ENCODE peak calls at places on chromosomes 1 and 21, in seven cellular contexts. One of them, this sample, is unnamed.
A peak's percentile ranks its signal among the peaks of the same experiment; 100 is the strongest.

GRCh38 chr1:47763456-47764171 is 233.6 kb downstream of the TRABD2B start:
- DNase-seq in endothelial cell: no peak
- DNase-seq in uterus: no peak
- DNase-seq in choroid plexus epithelial cell: peak; percentile 58
- DNase-seq in brain microvascular endothelial cell: peak; percentile 13
- DNase-seq in body of pancreas: no peak
- DNase-seq in GM12865: no peak
- DNase-seq in this sample: no peak

GRCh38 chr1:76075877-76076276 is 1.3 kb downstream of the ST6GALNAC3 start:
- DNase-seq in endothelial cell: no peak
- DNase-seq in uterus: no peak
- DNase-seq in choroid plexus epithelial cell: peak; percentile 57
- DNase-seq in brain microvascular endothelial cell: no peak
- DNase-seq in body of pancreas: no peak
- DNase-seq in GM12865: peak; percentile 21
- DNase-seq in this sample: peak; percentile 29

GRCh38 chr21:33402011-33402979 is 918 bp upstream of the IFNGR2 start:
- DNase-seq in endothelial cell: peak; percentile 20
- DNase-seq in uterus: peak; percentile 73
- DNase-seq in choroid plexus epithelial cell: peak; percentile 87
- DNase-seq in brain microvascular endothelial cell: peak; percentile 43
- DNase-seq in body of pancreas: peak; percentile 77
- DNase-seq in GM12865: peak; percentile 69
- DNase-seq in this sample: peak; percentile 83

GRCh38 chr1:234778215-234779159 is 168.5 kb upstream of the IRF2BP2 start:
- DNase-seq in endothelial cell: no peak
- DNase-seq in uterus: no peak
- DNase-seq in choroid plexus epithelial cell: no peak
- DNase-seq in brain microvascular endothelial cell: no peak
- DNase-seq in body of pancreas: no peak
- DNase-seq in GM12865: no peak
- DNase-seq in this sample: no peak

GRCh38 chr1:21313146-21313885 is 23.1 kb upstream of the ECE1 start:
- DNase-seq in endothelial cell: no peak
- DNase-seq in uterus: peak; percentile 81
- DNase-seq in choroid plexus epithelial cell: no peak
- DNase-seq in brain microvascular endothelial cell: no peak
- DNase-seq in body of pancreas: no peak
- DNase-seq in GM12865: no peak
- DNase-seq in this sample: peak; percentile 62

GRCh38 chr1:227893696-227894305 is 53.9 kb downstream of the WNT9A start:
- DNase-seq in endothelial cell: peak; percentile 0
- DNase-seq in uterus: no peak
- DNase-seq in choroid plexus epithelial cell: no peak
- DNase-seq in brain microvascular endothelial cell: no peak
- DNase-seq in body of pancreas: peak; percentile 1
- DNase-seq in GM12865: no peak
- DNase-seq in this sample: no peak

GRCh38 chr21:33866851-33867250 is 48.8 kb downstream of the ATP5PO start:
- DNase-seq in endothelial cell: no peak
- DNase-seq in uterus: no peak
- DNase-seq in choroid plexus epithelial cell: no peak
- DNase-seq in brain microvascular endothelial cell: peak; percentile 12
- DNase-seq in body of pancreas: no peak
- DNase-seq in GM12865: no peak
- DNase-seq in this sample: peak; percentile 15

GRCh38 chr1:62573675-62574074 is 23.6 kb upstream of the ANGPTL3 start:
- DNase-seq in endothelial cell: no peak
- DNase-seq in uterus: no peak
- DNase-seq in choroid plexus epithelial cell: no peak
- DNase-seq in brain microvascular endothelial cell: no peak
- DNase-seq in body of pancreas: no peak
- DNase-seq in GM12865: no peak
- DNase-seq in this sample: no peak

GRCh38 chr1:246111570-246111969 is 395.5 kb downstream of the SMYD3 start:
- DNase-seq in endothelial cell: no peak
- DNase-seq in uterus: no peak
- DNase-seq in choroid plexus epithelial cell: no peak
- DNase-seq in brain microvascular endothelial cell: no peak
- DNase-seq in body of pancreas: no peak
- DNase-seq in GM12865: no peak
- DNase-seq in this sample: no peak

GRCh38 chr1:229689915-229690314 is 63.9 kb downstream of the URB2 start:
- DNase-seq in endothelial cell: no peak
- DNase-seq in uterus: no peak
- DNase-seq in choroid plexus epithelial cell: no peak
- DNase-seq in brain microvascular endothelial cell: no peak
- DNase-seq in body of pancreas: no peak
- DNase-seq in GM12865: no peak
- DNase-seq in this sample: no peak

GRCh38 chr1:42210421-42211133 is 46.0 kb upstream of the GUCA2A start:
- DNase-seq in endothelial cell: no peak
- DNase-seq in uterus: no peak
- DNase-seq in choroid plexus epithelial cell: no peak
- DNase-seq in brain microvascular endothelial cell: no peak
- DNase-seq in body of pancreas: no peak
- DNase-seq in GM12865: no peak
- DNase-seq in this sample: peak; percentile 76

GRCh38 chr1:171434717-171435346 is 50.5 kb upstream of the PRRC2C start:
- DNase-seq in endothelial cell: no peak
- DNase-seq in uterus: peak; percentile 36
- DNase-seq in choroid plexus epithelial cell: peak; percentile 87
- DNase-seq in brain microvascular endothelial cell: peak; percentile 74
- DNase-seq in body of pancreas: peak; percentile 51
- DNase-seq in GM12865: no peak
- DNase-seq in this sample: peak; percentile 89

GRCh38 chr1:41482906-41483895 is 1.3 kb downstream of the EDN2 start:
- DNase-seq in endothelial cell: no peak
- DNase-seq in uterus: no peak
- DNase-seq in choroid plexus epithelial cell: no peak
- DNase-seq in brain microvascular endothelial cell: no peak
- DNase-seq in body of pancreas: no peak
- DNase-seq in GM12865: no peak
- DNase-seq in this sample: no peak

GRCh38 chr1:218817747-218818146 is 355.9 kb upstream of the LYPLAL1 start:
- DNase-seq in endothelial cell: no peak
- DNase-seq in uterus: peak; percentile 16
- DNase-seq in choroid plexus epithelial cell: peak; percentile 67
- DNase-seq in brain microvascular endothelial cell: no peak
- DNase-seq in body of pancreas: no peak
- DNase-seq in GM12865: no peak
- DNase-seq in this sample: peak; percentile 13

GRCh38 chr1:38558476-38559179 is 300.9 kb downstream of the RRAGC start:
- DNase-seq in endothelial cell: no peak
- DNase-seq in uterus: no peak
- DNase-seq in choroid plexus epithelial cell: no peak
- DNase-seq in brain microvascular endothelial cell: no peak
- DNase-seq in body of pancreas: no peak
- DNase-seq in GM12865: peak; percentile 63
- DNase-seq in this sample: no peak
- TF ChIP-seq CTCF in endothelial cell: no peak
- TF ChIP-seq CTCF in uterus: no peak
- TF ChIP-seq CTCF in choroid plexus epithelial cell: no peak
- TF ChIP-seq CTCF in brain microvascular endothelial cell: no peak
- TF ChIP-seq CTCF in body of pancreas: no peak
- TF ChIP-seq CTCF in GM12865: no peak
- TF ChIP-seq CTCF in this sample: no peak

GRCh38 chr1:238061967-238062613 is 171.4 kb upstream of the ZP4 start:
- DNase-seq in endothelial cell: no peak
- DNase-seq in uterus: no peak
- DNase-seq in choroid plexus epithelial cell: peak; percentile 11
- DNase-seq in brain microvascular endothelial cell: no peak
- DNase-seq in body of pancreas: no peak
- DNase-seq in GM12865: peak; percentile 45
- DNase-seq in this sample: no peak
- TF ChIP-seq CTCF in endothelial cell: no peak
- TF ChIP-seq CTCF in uterus: no peak
- TF ChIP-seq CTCF in choroid plexus epithelial cell: no peak
- TF ChIP-seq CTCF in brain microvascular endothelial cell: no peak
- TF ChIP-seq CTCF in body of pancreas: no peak
- TF ChIP-seq CTCF in GM12865: no peak
- TF ChIP-seq CTCF in this sample: no peak

GRCh38 chr1:39952359-39953110 is 2.4 kb upstream of the MFSD2A start:
- DNase-seq in endothelial cell: no peak
- DNase-seq in uterus: no peak
- DNase-seq in choroid plexus epithelial cell: no peak
- DNase-seq in brain microvascular endothelial cell: no peak
- DNase-seq in body of pancreas: peak; percentile 27
- DNase-seq in GM12865: no peak
- DNase-seq in this sample: peak; percentile 73
- TF ChIP-seq CTCF in endothelial cell: no peak
- TF ChIP-seq CTCF in uterus: no peak
- TF ChIP-seq CTCF in choroid plexus epithelial cell: no peak
- TF ChIP-seq CTCF in brain microvascular endothelial cell: no peak
- TF ChIP-seq CTCF in body of pancreas: no peak
- TF ChIP-seq CTCF in GM12865: no peak
- TF ChIP-seq CTCF in this sample: no peak

GRCh38 chr21:24045775-24046215 is 1561.5 kb downstream of the MRPL39 start:
- DNase-seq in endothelial cell: peak; percentile 18
- DNase-seq in uterus: peak; percentile 49
- DNase-seq in choroid plexus epithelial cell: peak; percentile 78
- DNase-seq in brain microvascular endothelial cell: peak; percentile 99
- DNase-seq in body of pancreas: peak; percentile 73
- DNase-seq in GM12865: peak; percentile 28
- DNase-seq in this sample: peak; percentile 91
- TF ChIP-seq CTCF in endothelial cell: no peak
- TF ChIP-seq CTCF in uterus: peak; percentile 26
- TF ChIP-seq CTCF in choroid plexus epithelial cell: peak; percentile 37
- TF ChIP-seq CTCF in brain microvascular endothelial cell: peak; percentile 72
- TF ChIP-seq CTCF in body of pancreas: no peak
- TF ChIP-seq CTCF in GM12865: peak; percentile 13
- TF ChIP-seq CTCF in this sample: peak; percentile 51